ENCODE peak calls at places on chromosome 9, in six cellular contexts. M, J, T, S, D and Y are unnamed samples.

GRCh38 chr9:92535940-92536850 is at the start of gene ECM2:
- DNase-seq in M (no peak), J (no peak), T (no peak), S (no peak), D (no peak), Y (no peak)

GRCh38 chr9:121350993-121351561 is 19.0 kb downstream of the STOM start:
- DNase-seq in M (no peak), J (no peak), T (no peak), S (no peak), D (peak), Y (peak)

GRCh38 chr9:1531411-1531903 is 481.3 kb downstream of the DMRT2 start:
- DNase-seq in M (no peak), J (no peak), T (no peak), S (no peak), D (no peak), Y (no peak)

GRCh38 chr9:133927041-133927440 is 65.1 kb downstream of the VAV2 start:
- DNase-seq in M (no peak), J (no peak), T (no peak), S (no peak), D (no peak), Y (no peak)

GRCh38 chr9:12904261-12905000 is 129.6 kb downstream of the LURAP1L start:
- DNase-seq in M (no peak), J (no peak), T (no peak), S (no peak), D (no peak), Y (no peak)

GRCh38 chr9:77022783-77023440 is 3.5 kb downstream of the FOXB2 start:
- DNase-seq in M (no peak), J (peak), T (no peak), S (no peak), D (no peak), Y (no peak)

GRCh38 chr9:2260401-2261306 is 245.5 kb downstream of the SMARCA2 start:
- DNase-seq in M (no peak), J (no peak), T (peak), S (peak), D (peak), Y (peak)

GRCh38 chr9:21770877-21771560 is 31.4 kb upstream of the MTAP start:
- DNase-seq in M (no peak), J (no peak), T (no peak), S (no peak), D (peak), Y (peak)

GRCh38 chr9:36893148-36893547 is 140.9 kb downstream of the PAX5 start:
- DNase-seq in M (no peak), J (no peak), T (no peak), S (no peak), D (no peak), Y (no peak)

GRCh38 chr9:82273121-82273520 is 284.5 kb downstream of the SPATA31D1 start:
- DNase-seq in M (no peak), J (no peak), T (no peak), S (no peak), D (peak), Y (no peak)

GRCh38 chr9:89848060-89849040 is 243.5 kb downstream of the GADD45G start:
- DNase-seq in M (no peak), J (peak), T (no peak), S (no peak), D (no peak), Y (no peak)

GRCh38 chr9:104992696-104993095 is 64.7 kb upstream of the ABCA1 start:
- DNase-seq in M (no peak), J (no peak), T (no peak), S (no peak), D (peak), Y (no peak)

GRCh38 chr9:68927165-68927564 is 86.7 kb downstream of the PRKACG start:
- DNase-seq in M (no peak), J (no peak), T (no peak), S (no peak), D (no peak), Y (no peak)

GRCh38 chr9:112493738-112494137 is 7.1 kb downstream of the KIAA1958 start:
- DNase-seq in M (no peak), J (no peak), T (no peak), S (no peak), D (peak), Y (no peak)

GRCh38 chr9:121842612-121842978 is 191.2 kb downstream of the DAB2IP start:
- DNase-seq in M (no peak), J (no peak), T (peak), S (no peak), D (peak), Y (peak)

GRCh38 chr9:127783111-127783621 is 2.7 kb upstream of the CDK9 start:
- DNase-seq in M (peak), J (no peak), T (no peak), S (no peak), D (no peak), Y (no peak)

GRCh38 chr9:16307626-16308195 is 562.8 kb downstream of the BNC2 start:
- DNase-seq in M (no peak), J (no peak), T (no peak), S (no peak), D (no peak), Y (no peak)